ENCODE peak calls at places on chromosomes 16 and 17, in seven cellular contexts. One of them, this sample, is unnamed.

GRCh38 chr17:76123749-76124581 is 17.1 kb downstream of the FOXJ1 start:
- DNase-seq in endothelial cell: no peak
- DNase-seq in KG1: no peak
- DNase-seq in T-helper 2 cell: no peak
- DNase-seq in stimulated activated CD4-positive, alpha-beta T cell treated with anti-CD3 and anti-CD28 coated beads, Interleukin-1b, Interleukin-23, amount 100 ng/mL, for 24 hours: no peak
- DNase-seq in dorsolateral prefrontal cortex: no peak
- DNase-seq in GM12865: peak
- DNase-seq in this sample: peak

GRCh38 chr17:32015245-32016013 is 8.2 kb downstream of the LRRC37B start:
- DNase-seq in endothelial cell: no peak
- DNase-seq in dorsolateral prefrontal cortex: no peak
- DNase-seq in KG1: no peak
- DNase-seq in stimulated activated CD4-positive, alpha-beta T cell treated with anti-CD3 and anti-CD28 coated beads, Interleukin-1b, Interleukin-23, amount 100 ng/mL, for 24 hours: no peak
- DNase-seq in GM12865: no peak
- DNase-seq in T-helper 2 cell: no peak
- DNase-seq in this sample: no peak

GRCh38 chr16:13084331-13084730 is 182.9 kb downstream of the SHISA9 start:
- DNase-seq in KG1: no peak
- DNase-seq in T-helper 2 cell: no peak
- DNase-seq in endothelial cell: no peak
- DNase-seq in GM12865: no peak
- DNase-seq in stimulated activated CD4-positive, alpha-beta T cell treated with anti-CD3 and anti-CD28 coated beads, Interleukin-1b, Interleukin-23, amount 100 ng/mL, for 24 hours: no peak
- DNase-seq in dorsolateral prefrontal cortex: no peak
- DNase-seq in this sample: no peak

GRCh38 chr16:73949574-73950348 is 346.9 kb upstream of the PSMD7 start:
- DNase-seq in endothelial cell: no peak
- DNase-seq in GM12865: no peak
- DNase-seq in dorsolateral prefrontal cortex: no peak
- DNase-seq in T-helper 2 cell: no peak
- DNase-seq in KG1: no peak
- DNase-seq in stimulated activated CD4-positive, alpha-beta T cell treated with anti-CD3 and anti-CD28 coated beads, Interleukin-1b, Interleukin-23, amount 100 ng/mL, for 24 hours: no peak
- DNase-seq in this sample: no peak

GRCh38 chr17:245020-245419 is 63.6 kb upstream of the DOC2B start:
- DNase-seq in KG1: no peak
- DNase-seq in stimulated activated CD4-positive, alpha-beta T cell treated with anti-CD3 and anti-CD28 coated beads, Interleukin-1b, Interleukin-23, amount 100 ng/mL, for 24 hours: no peak
- DNase-seq in endothelial cell: no peak
- DNase-seq in dorsolateral prefrontal cortex: no peak
- DNase-seq in GM12865: no peak
- DNase-seq in T-helper 2 cell: no peak
- DNase-seq in this sample: no peak

GRCh38 chr16:2779151-2779920 is 2.3 kb upstream of the ELOB start:
- DNase-seq in endothelial cell: no peak
- DNase-seq in dorsolateral prefrontal cortex: no peak
- DNase-seq in GM12865: no peak
- DNase-seq in stimulated activated CD4-positive, alpha-beta T cell treated with anti-CD3 and anti-CD28 coated beads, Interleukin-1b, Interleukin-23, amount 100 ng/mL, for 24 hours: no peak
- DNase-seq in KG1: no peak
- DNase-seq in T-helper 2 cell: no peak
- DNase-seq in this sample: peak

GRCh38 chr16:75483222-75483621 is 12.0 kb downstream of the CHST6 start:
- DNase-seq in T-helper 2 cell: no peak
- DNase-seq in stimulated activated CD4-positive, alpha-beta T cell treated with anti-CD3 and anti-CD28 coated beads, Interleukin-1b, Interleukin-23, amount 100 ng/mL, for 24 hours: no peak
- DNase-seq in KG1: no peak
- DNase-seq in GM12865: no peak
- DNase-seq in endothelial cell: no peak
- DNase-seq in dorsolateral prefrontal cortex: no peak
- DNase-seq in this sample: no peak

GRCh38 chr16:13607289-13607688 is 312.7 kb upstream of the ERCC4 start:
- DNase-seq in KG1: no peak
- DNase-seq in dorsolateral prefrontal cortex: no peak
- DNase-seq in endothelial cell: no peak
- DNase-seq in GM12865: no peak
- DNase-seq in stimulated activated CD4-positive, alpha-beta T cell treated with anti-CD3 and anti-CD28 coated beads, Interleukin-1b, Interleukin-23, amount 100 ng/mL, for 24 hours: no peak
- DNase-seq in T-helper 2 cell: no peak
- DNase-seq in this sample: no peak

GRCh38 chr16:17083628-17084027 is 387.1 kb downstream of the XYLT1 start:
- DNase-seq in stimulated activated CD4-positive, alpha-beta T cell treated with anti-CD3 and anti-CD28 coated beads, Interleukin-1b, Interleukin-23, amount 100 ng/mL, for 24 hours: no peak
- DNase-seq in dorsolateral prefrontal cortex: no peak
- DNase-seq in GM12865: no peak
- DNase-seq in endothelial cell: no peak
- DNase-seq in T-helper 2 cell: no peak
- DNase-seq in KG1: no peak
- DNase-seq in this sample: peak

GRCh38 chr16:7597677-7598076 is 265.0 kb downstream of the RBFOX1 start:
- DNase-seq in stimulated activated CD4-positive, alpha-beta T cell treated with anti-CD3 and anti-CD28 coated beads, Interleukin-1b, Interleukin-23, amount 100 ng/mL, for 24 hours: no peak
- DNase-seq in endothelial cell: no peak
- DNase-seq in T-helper 2 cell: no peak
- DNase-seq in KG1: no peak
- DNase-seq in dorsolateral prefrontal cortex: no peak
- DNase-seq in GM12865: no peak
- DNase-seq in this sample: no peak

GRCh38 chr16:55955845-55956244 is 80.7 kb upstream of the CES5A start:
- DNase-seq in endothelial cell: no peak
- DNase-seq in stimulated activated CD4-positive, alpha-beta T cell treated with anti-CD3 and anti-CD28 coated beads, Interleukin-1b, Interleukin-23, amount 100 ng/mL, for 24 hours: no peak
- DNase-seq in T-helper 2 cell: no peak
- DNase-seq in dorsolateral prefrontal cortex: peak
- DNase-seq in GM12865: no peak
- DNase-seq in KG1: no peak
- DNase-seq in this sample: no peak

GRCh38 chr17:55584055-55584685 is 72.9 kb upstream of the SMIM36 start:
- DNase-seq in endothelial cell: no peak
- DNase-seq in stimulated activated CD4-positive, alpha-beta T cell treated with anti-CD3 and anti-CD28 coated beads, Interleukin-1b, Interleukin-23, amount 100 ng/mL, for 24 hours: no peak
- DNase-seq in KG1: no peak
- DNase-seq in GM12865: no peak
- DNase-seq in dorsolateral prefrontal cortex: no peak
- DNase-seq in T-helper 2 cell: no peak
- DNase-seq in this sample: no peak

GRCh38 chr16:70548936-70549335 is 25.3 kb downstream of the SF3B3 start:
- DNase-seq in endothelial cell: no peak
- DNase-seq in dorsolateral prefrontal cortex: no peak
- DNase-seq in GM12865: no peak
- DNase-seq in T-helper 2 cell: no peak
- DNase-seq in KG1: no peak
- DNase-seq in stimulated activated CD4-positive, alpha-beta T cell treated with anti-CD3 and anti-CD28 coated beads, Interleukin-1b, Interleukin-23, amount 100 ng/mL, for 24 hours: no peak
- DNase-seq in this sample: no peak

GRCh38 chr17:49290690-49291326 is 60.2 kb upstream of the PHOSPHO1 start:
- DNase-seq in endothelial cell: peak
- DNase-seq in stimulated activated CD4-positive, alpha-beta T cell treated with anti-CD3 and anti-CD28 coated beads, Interleukin-1b, Interleukin-23, amount 100 ng/mL, for 24 hours: peak
- DNase-seq in GM12865: peak
- DNase-seq in KG1: peak
- DNase-seq in T-helper 2 cell: no peak
- DNase-seq in dorsolateral prefrontal cortex: no peak
- DNase-seq in this sample: peak

GRCh38 chr17:27609606-27610303 is 21.2 kb upstream of the LGALS9 start:
- DNase-seq in GM12865: peak
- DNase-seq in stimulated activated CD4-positive, alpha-beta T cell treated with anti-CD3 and anti-CD28 coated beads, Interleukin-1b, Interleukin-23, amount 100 ng/mL, for 24 hours: no peak
- DNase-seq in dorsolateral prefrontal cortex: peak
- DNase-seq in T-helper 2 cell: no peak
- DNase-seq in KG1: no peak
- DNase-seq in endothelial cell: peak
- DNase-seq in this sample: peak

GRCh38 chr17:44354582-44355309 is 8.9 kb downstream of the FAM171A2 start:
- DNase-seq in dorsolateral prefrontal cortex: no peak
- DNase-seq in endothelial cell: peak
- DNase-seq in stimulated activated CD4-positive, alpha-beta T cell treated with anti-CD3 and anti-CD28 coated beads, Interleukin-1b, Interleukin-23, amount 100 ng/mL, for 24 hours: no peak
- DNase-seq in GM12865: peak
- DNase-seq in KG1: no peak
- DNase-seq in T-helper 2 cell: peak
- DNase-seq in this sample: peak

GRCh38 chr16:71746442-71747046 is 22.0 kb upstream of the PHLPP2 start:
- DNase-seq in endothelial cell: no peak
- DNase-seq in dorsolateral prefrontal cortex: no peak
- DNase-seq in T-helper 2 cell: no peak
- DNase-seq in stimulated activated CD4-positive, alpha-beta T cell treated with anti-CD3 and anti-CD28 coated beads, Interleukin-1b, Interleukin-23, amount 100 ng/mL, for 24 hours: no peak
- DNase-seq in GM12865: peak
- DNase-seq in KG1: no peak
- DNase-seq in this sample: no peak

GRCh38 chr16:88453621-88454314 is 688 bp downstream of the ZFPM1 start:
- DNase-seq in dorsolateral prefrontal cortex: no peak
- DNase-seq in stimulated activated CD4-positive, alpha-beta T cell treated with anti-CD3 and anti-CD28 coated beads, Interleukin-1b, Interleukin-23, amount 100 ng/mL, for 24 hours: no peak
- DNase-seq in endothelial cell: peak
- DNase-seq in KG1: peak
- DNase-seq in GM12865: peak
- DNase-seq in T-helper 2 cell: no peak
- DNase-seq in this sample: peak

GRCh38 chr16:11535494-11535893 is 51.2 kb downstream of the LITAF start:
- DNase-seq in endothelial cell: no peak
- DNase-seq in GM12865: no peak
- DNase-seq in dorsolateral prefrontal cortex: no peak
- DNase-seq in KG1: no peak
- DNase-seq in T-helper 2 cell: no peak
- DNase-seq in stimulated activated CD4-positive, alpha-beta T cell treated with anti-CD3 and anti-CD28 coated beads, Interleukin-1b, Interleukin-23, amount 100 ng/mL, for 24 hours: no peak
- DNase-seq in this sample: no peak

GRCh38 chr16:28304214-28304613 is 11.9 kb downstream of the SBK1 start:
- DNase-seq in GM12865: no peak
- DNase-seq in endothelial cell: peak
- DNase-seq in stimulated activated CD4-positive, alpha-beta T cell treated with anti-CD3 and anti-CD28 coated beads, Interleukin-1b, Interleukin-23, amount 100 ng/mL, for 24 hours: no peak
- DNase-seq in KG1: no peak
- DNase-seq in dorsolateral prefrontal cortex: no peak
- DNase-seq in T-helper 2 cell: no peak
- DNase-seq in this sample: peak

GRCh38 chr17:57001541-57001940 is 23.6 kb downstream of the SCPEP1 start:
- DNase-seq in GM12865: no peak
- DNase-seq in KG1: no peak
- DNase-seq in stimulated activated CD4-positive, alpha-beta T cell treated with anti-CD3 and anti-CD28 coated beads, Interleukin-1b, Interleukin-23, amount 100 ng/mL, for 24 hours: no peak
- DNase-seq in dorsolateral prefrontal cortex: no peak
- DNase-seq in endothelial cell: no peak
- DNase-seq in T-helper 2 cell: no peak
- DNase-seq in this sample: peak

GRCh38 chr17:82200743-82201497 is 11.7 kb downstream of the CCDC57 start:
- DNase-seq in GM12865: no peak
- DNase-seq in endothelial cell: no peak
- DNase-seq in KG1: peak
- DNase-seq in dorsolateral prefrontal cortex: no peak
- DNase-seq in T-helper 2 cell: peak
- DNase-seq in stimulated activated CD4-positive, alpha-beta T cell treated with anti-CD3 and anti-CD28 coated beads, Interleukin-1b, Interleukin-23, amount 100 ng/mL, for 24 hours: no peak
- DNase-seq in this sample: no peak

GRCh38 chr17:57085448-57086068 is 512 bp downstream of the AKAP1 start:
- DNase-seq in stimulated activated CD4-positive, alpha-beta T cell treated with anti-CD3 and anti-CD28 coated beads, Interleukin-1b, Interleukin-23, amount 100 ng/mL, for 24 hours: peak
- DNase-seq in T-helper 2 cell: peak
- DNase-seq in endothelial cell: peak
- DNase-seq in dorsolateral prefrontal cortex: peak
- DNase-seq in KG1: peak
- DNase-seq in GM12865: peak
- DNase-seq in this sample: peak

GRCh38 chr16:79298476-79299153 is 301.9 kb downstream of the MAF start:
- DNase-seq in T-helper 2 cell: no peak
- DNase-seq in dorsolateral prefrontal cortex: no peak
- DNase-seq in KG1: no peak
- DNase-seq in endothelial cell: no peak
- DNase-seq in GM12865: no peak
- DNase-seq in stimulated activated CD4-positive, alpha-beta T cell treated with anti-CD3 and anti-CD28 coated beads, Interleukin-1b, Interleukin-23, amount 100 ng/mL, for 24 hours: no peak
- DNase-seq in this sample: peak

GRCh38 chr17:63954402-63955063 is 18.2 kb downstream of the SCN4A start:
- DNase-seq in dorsolateral prefrontal cortex: no peak
- DNase-seq in T-helper 2 cell: no peak
- DNase-seq in endothelial cell: no peak
- DNase-seq in stimulated activated CD4-positive, alpha-beta T cell treated with anti-CD3 and anti-CD28 coated beads, Interleukin-1b, Interleukin-23, amount 100 ng/mL, for 24 hours: no peak
- DNase-seq in KG1: peak
- DNase-seq in GM12865: peak
- DNase-seq in this sample: no peak

GRCh38 chr17:17324616-17325015 is 21.4 kb downstream of the NT5M start:
- DNase-seq in stimulated activated CD4-positive, alpha-beta T cell treated with anti-CD3 and anti-CD28 coated beads, Interleukin-1b, Interleukin-23, amount 100 ng/mL, for 24 hours: no peak
- DNase-seq in endothelial cell: no peak
- DNase-seq in dorsolateral prefrontal cortex: no peak
- DNase-seq in KG1: no peak
- DNase-seq in GM12865: no peak
- DNase-seq in T-helper 2 cell: no peak
- DNase-seq in this sample: peak

GRCh38 chr17:6279659-6280058 is 155.3 kb downstream of the AIPL1 start:
- DNase-seq in T-helper 2 cell: no peak
- DNase-seq in KG1: no peak
- DNase-seq in endothelial cell: peak
- DNase-seq in stimulated activated CD4-positive, alpha-beta T cell treated with anti-CD3 and anti-CD28 coated beads, Interleukin-1b, Interleukin-23, amount 100 ng/mL, for 24 hours: no peak
- DNase-seq in dorsolateral prefrontal cortex: no peak
- DNase-seq in GM12865: peak
- DNase-seq in this sample: peak

GRCh38 chr17:58693208-58693607 is 806 bp downstream of the RAD51C start:
- DNase-seq in stimulated activated CD4-positive, alpha-beta T cell treated with anti-CD3 and anti-CD28 coated beads, Interleukin-1b, Interleukin-23, amount 100 ng/mL, for 24 hours: no peak
- DNase-seq in dorsolateral prefrontal cortex: no peak
- DNase-seq in GM12865: peak
- DNase-seq in KG1: no peak
- DNase-seq in endothelial cell: no peak
- DNase-seq in T-helper 2 cell: no peak
- DNase-seq in this sample: no peak

GRCh38 chr16:87212026-87212425 is 105.2 kb downstream of the C16orf95 start:
- DNase-seq in T-helper 2 cell: no peak
- DNase-seq in KG1: no peak
- DNase-seq in stimulated activated CD4-positive, alpha-beta T cell treated with anti-CD3 and anti-CD28 coated beads, Interleukin-1b, Interleukin-23, amount 100 ng/mL, for 24 hours: no peak
- DNase-seq in dorsolateral prefrontal cortex: no peak
- DNase-seq in GM12865: no peak
- DNase-seq in endothelial cell: no peak
- DNase-seq in this sample: no peak

This sample was measured in endodermal cell.